ENCODE peak calls at places on chromosomes 2 and 18, in nine cellular contexts. D is naive thymus-derived CD4-positive, alpha-beta T cell; N is neural progenitor cell; X is body of pancreas; Y is left lung; E is heart right ventricle; G is esophagus squamous epithelium; H is tibial artery; M is left ventricle myocardium inferior. Q is an unnamed sample. For H3K27me3, the result is how much of the 10 kb centered on the place peaks cover.

GRCh38 chr2:192286093-192286701 is 91.5 kb upstream of the TMEFF2 start:
- DNase-seq in D (no peak), N (peak), X (no peak), Y (no peak), E (no peak), G (no peak), H (no peak), M (no peak), Q (no peak)

GRCh38 chr2:177256695-177257094 is 7.8 kb downstream of the NFE2L2 start:
- DNase-seq in D (no peak), N (no peak), X (no peak), Y (no peak), E (no peak), G (no peak), H (no peak), M (no peak), Q (no peak)

GRCh38 chr2:185456517-185456916 is 282.1 kb upstream of the FSIP2 start:
- DNase-seq in D (no peak), N (no peak), X (no peak), Y (no peak), E (no peak), G (no peak), H (no peak), M (no peak), Q (no peak)

GRCh38 chr18:47191956-47192355 is 15.8 kb upstream of the IER3IP1 start:
- DNase-seq in D (no peak), N (no peak), X (no peak), Y (no peak), E (no peak), G (no peak), H (no peak), M (no peak), Q (no peak)

GRCh38 chr2:40093036-40093673 is 314.1 kb upstream of the THUMPD2 start:
- DNase-seq in D (no peak), N (peak), X (no peak), Y (no peak), E (no peak), G (no peak), H (no peak), M (no peak), Q (no peak)

GRCh38 chr18:46160050-46160798 is 56.0 kb downstream of the HAUS1 start:
- DNase-seq in D (no peak), N (no peak), X (no peak), Y (no peak), E (no peak), G (no peak), H (no peak), M (no peak), Q (no peak)

GRCh38 chr18:33210575-33211189 is 229.8 kb downstream of the CCDC178 start:
- DNase-seq in D (no peak), N (peak), X (no peak), Y (no peak), E (no peak), G (no peak), H (no peak), M (no peak), Q (no peak)

GRCh38 chr2:180660881-180661280 is 319.5 kb upstream of the UBE2E3 start:
- DNase-seq in D (no peak), N (no peak), X (no peak), Y (no peak), E (no peak), G (no peak), H (no peak), M (no peak), Q (no peak)

GRCh38 chr2:207148025-207148424 is 17.7 kb downstream of the KLF7 start:
- DNase-seq in D (no peak), N (no peak), X (no peak), Y (no peak), E (no peak), G (no peak), H (no peak), M (no peak), Q (no peak)

GRCh38 chr2:102615620-102616436 is 3.5 kb upstream of the SLC9A2 start:
- DNase-seq in D (peak), N (peak), X (peak), Y (peak), E (peak), G (no peak), H (no peak), M (peak), Q (peak)

GRCh38 chr2:135299656-135300244 is 231.3 kb downstream of the ZRANB3 start:
- DNase-seq in D (no peak), N (no peak), X (no peak), Y (no peak), E (no peak), G (no peak), H (no peak), M (no peak), Q (no peak)

GRCh38 chr2:43745457-43745856 is 28.4 kb upstream of the DYNC2LI1 start:
- DNase-seq in D (no peak), N (no peak), X (no peak), Y (no peak), E (no peak), G (no peak), H (no peak), M (no peak), Q (no peak)

GRCh38 chr2:31012384-31012783 is 125.9 kb downstream of the GALNT14 start:
- DNase-seq in D (no peak), N (no peak), X (no peak), Y (no peak), E (no peak), G (no peak), H (no peak), M (no peak), Q (no peak)

GRCh38 chr2:210227689-210228088 is 2.4 kb upstream of the ACADL start:
- DNase-seq in D (no peak), N (no peak), X (no peak), Y (no peak), E (no peak), G (no peak), H (no peak), M (no peak), Q (no peak)

GRCh38 chr2:38106420-38107182 is 30.6 kb upstream of the CYP1B1 start:
- DNase-seq in D (no peak), N (no peak), X (no peak), Y (no peak), E (no peak), G (no peak), H (no peak), M (no peak), Q (no peak)

GRCh38 chr2:22737144-22737543 is 647.8 kb upstream of the KLHL29 start:
- DNase-seq in D (no peak), N (peak), X (no peak), Y (no peak), E (no peak), G (no peak), H (no peak), M (no peak), Q (no peak)

GRCh38 chr2:11833601-11834000 is 87.2 kb downstream of the LPIN1 start:
- DNase-seq in D (no peak), N (no peak), X (no peak), Y (no peak), E (no peak), G (no peak), H (no peak), M (no peak), Q (no peak)

GRCh38 chr2:112465373-112465772 is 16.6 kb upstream of the TTL start:
- DNase-seq in D (no peak), N (peak), X (no peak), Y (no peak), E (no peak), G (no peak), H (no peak), M (no peak), Q (no peak)

GRCh38 chr18:79496978-79497637 is 101.4 kb downstream of the NFATC1 start:
- DNase-seq in D (no peak), N (no peak), X (no peak), Y (peak), E (peak), G (no peak), H (peak), M (peak), Q (no peak)

GRCh38 chr18:6044773-6045172 is 149.5 kb upstream of the TMEM200C start:
- DNase-seq in D (no peak), N (no peak), X (no peak), Y (no peak), E (no peak), G (no peak), H (no peak), M (no peak), Q (no peak)

GRCh38 chr2:149033716-149034115 is 4.8 kb upstream of the LYPD6B start:
- DNase-seq in D (no peak), N (peak), X (peak), Y (peak), E (no peak), G (no peak), H (no peak), M (no peak), Q (no peak)

GRCh38 chr18:46013484-46014189 is 46.5 kb upstream of the EPG5 start:
- DNase-seq in D (no peak), N (no peak), X (no peak), Y (no peak), E (no peak), G (no peak), H (no peak), M (no peak), Q (no peak)

GRCh38 chr18:58177886-58178470 is 134.0 kb downstream of the NEDD4L start:
- DNase-seq in D (no peak), N (no peak), X (no peak), Y (no peak), E (no peak), G (no peak), H (no peak), M (no peak), Q (no peak)

GRCh38 chr2:153145470-153145869 is 333.1 kb downstream of the RPRM start:
- DNase-seq in D (no peak), N (no peak), X (peak), Y (no peak), E (no peak), G (no peak), H (no peak), M (no peak), Q (no peak)

GRCh38 chr18:60987963-60988362 is 345.3 kb upstream of the CDH20 start:
- DNase-seq in D (no peak), N (no peak), X (no peak), Y (no peak), E (no peak), G (no peak), H (no peak), M (no peak), Q (no peak)

GRCh38 chr18:7512326-7512725 is 54.8 kb upstream of the PTPRM start:
- DNase-seq in D (no peak), N (no peak), X (peak), Y (no peak), E (no peak), G (no peak), H (no peak), M (no peak), Q (no peak)

GRCh38 chr2:218202266-218202665 is 14.7 kb upstream of the ARPC2 start:
- DNase-seq in D (no peak), N (no peak), X (no peak), Y (no peak), E (no peak), G (no peak), H (no peak), M (no peak), Q (no peak)

GRCh38 chr2:123687064-123687463 is 338.0 kb upstream of the CNTNAP5 start:
- DNase-seq in D (no peak), N (no peak), X (no peak), Y (peak), E (no peak), G (no peak), H (no peak), M (no peak), Q (no peak)

GRCh38 chr2:241534293-241534692 is 24.3 kb upstream of the BOK start:
- DNase-seq in D (no peak), N (no peak), X (no peak), Y (no peak), E (no peak), G (no peak), H (no peak), M (no peak), Q (no peak)

GRCh38 chr2:72893594-72894319 is 6.5 kb downstream of the SPR start:
- DNase-seq in D (no peak), N (peak), X (peak), Y (no peak), E (peak), G (no peak), H (no peak), M (peak), Q (no peak)

GRCh38 chr2:173631123-173631450 is 276.4 kb downstream of the CDCA7 start:
- DNase-seq in D (no peak), N (no peak), X (no peak), Y (no peak), E (peak), G (no peak), H (no peak), M (peak), Q (no peak)

GRCh38 chr18:51383711-51384110 is 186.2 kb upstream of the MEX3C start:
- DNase-seq in D (no peak), N (no peak), X (no peak), Y (no peak), E (no peak), G (no peak), H (no peak), M (no peak), Q (no peak)

GRCh38 chr18:51385270-51385669 is 187.8 kb upstream of the MEX3C start:
- DNase-seq in D (no peak), N (no peak), X (no peak), Y (no peak), E (no peak), G (no peak), H (no peak), M (no peak), Q (no peak)

GRCh38 chr18:51382081-51382480 is 184.6 kb upstream of the MEX3C start:
- DNase-seq in D (no peak), N (no peak), X (no peak), Y (no peak), E (no peak), G (no peak), H (no peak), M (no peak), Q (no peak)

GRCh38 chr18:51383116-51383515 is 185.6 kb upstream of the MEX3C start:
- DNase-seq in D (no peak), N (no peak), X (no peak), Y (no peak), E (no peak), G (no peak), H (no peak), M (no peak), Q (no peak)
- H3K4me3 ChIP-seq in D (no peak), N (no peak), X (no peak), Y (no peak), E (no peak), G (no peak), H (no peak), M (no peak), Q (no peak)

GRCh38 chr2:216110620-216111019 is 1.5 kb downstream of the XRCC5 start:
- DNase-seq in D (no peak), N (no peak), X (no peak), Y (no peak), E (no peak), G (no peak), H (no peak), M (no peak), Q (no peak)
- H3K27ac ChIP-seq in D (peak), N (peak), X (peak), Y (no peak), E (no peak), G (peak), H (peak), M (no peak), Q (peak)

DNA sequence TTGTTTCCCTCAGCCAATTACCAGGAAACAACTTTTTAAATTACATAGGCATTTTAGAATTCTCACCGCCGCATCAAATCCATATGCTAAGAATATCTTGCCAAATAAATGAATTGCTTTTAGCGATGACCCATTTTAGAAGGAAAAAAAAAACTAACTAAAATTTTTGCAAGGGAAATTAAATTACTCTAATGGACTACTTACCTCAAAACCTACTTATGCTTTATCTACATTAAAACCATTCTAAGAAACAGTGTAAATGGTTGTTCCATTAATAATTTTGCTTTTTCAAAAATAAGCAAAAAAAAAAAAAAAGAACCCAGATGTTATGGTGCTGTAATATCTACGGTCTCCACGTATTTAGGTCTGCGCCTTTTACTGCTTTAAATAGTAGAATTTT is 73.5 kb upstream of the CCDC150 start:
- DNase-seq in D (no peak), N (no peak), X (no peak), Y (no peak), E (no peak), G (no peak), H (no peak), M (no peak), Q (no peak)
- H3K27me3 ChIP-seq in D (under half), N (under half), X (under half), Y (under half), E (under half), G (under half), H (under half), M (under half), Q (under half)

GRCh38 chr2:113892004-113892740 is 2.3 kb downstream of the ACTR3 start:
- DNase-seq in D (no peak), N (no peak), X (no peak), Y (no peak), E (no peak), G (no peak), H (no peak), M (no peak), Q (no peak)
- H3K4me3 ChIP-seq in D (peak), N (peak), X (no peak), Y (no peak), E (peak), G (peak), H (peak), M (peak), Q (peak)

GRCh38 chr2:237505188-237505939 is 18.3 kb downstream of the MLPH start:
- DNase-seq in D (no peak), N (no peak), X (no peak), Y (no peak), E (no peak), G (no peak), H (no peak), M (no peak), Q (no peak)
- H3K27ac ChIP-seq in D (no peak), N (no peak), X (no peak), Y (peak), E (no peak), G (no peak), H (no peak), M (no peak), Q (no peak)